ENCODE peak calls at places on chromosomes 5 and 9, in five cellular contexts. E is anterior cingulate cortex; N is left ventricle myocardium inferior; L is stimulated activated CD8-positive, alpha-beta memory T cell treated with anti-CD3 and anti-CD28 coated beads, Interleukin-2, amount 100 ng/mL, for 1 hour; U is mesothelial cell of epicardium. S is an unnamed sample.
A peak's percentile ranks its signal among the peaks of the same experiment; 100 is the strongest.

GRCh38 chr5:72951850-72952468 is 3.9 kb upstream of the FCHO2 start:
- DNase-seq in N (no peak), E (no peak), U (no peak), L (no peak), S (no peak)

GRCh38 chr5:33933723-33934544 is 2.3 kb upstream of the RXFP3 start:
- DNase-seq in U (no peak), E (no peak), L (no peak), N (no peak), S (no peak)

GRCh38 chr5:24633705-24634325 is 11.0 kb downstream of the CDH10 start:
- DNase-seq in E (no peak), L (no peak), U (no peak), N (no peak), S (no peak)

GRCh38 chr9:16824545-16825041 is 45.9 kb downstream of the BNC2 start:
- DNase-seq in L (no peak), N (no peak), E (no peak), U (no peak), S (no peak)

GRCh38 chr5:177304392-177305119 is 957 bp downstream of the PRELID1 start:
- DNase-seq in E (no peak), N (no peak), L (no peak), U (peak; percentile 39), S (no peak)

GRCh38 chr5:106094128-106094726 is 1576.5 kb downstream of the EFNA5 start:
- DNase-seq in U (peak; percentile 55), L (no peak), N (no peak), E (no peak), S (no peak)

GRCh38 chr5:41403846-41404245 is 106.6 kb downstream of the PLCXD3 start:
- DNase-seq in N (no peak), E (no peak), L (no peak), U (no peak), S (no peak)

GRCh38 chr5:68834486-68834885 is 259.3 kb upstream of the SLC30A5 start:
- DNase-seq in L (no peak), U (no peak), N (no peak), E (no peak), S (no peak)

GRCh38 chr9:130817862-130818261 is 17.2 kb upstream of the ABL1 start:
- DNase-seq in U (no peak), L (no peak), N (no peak), E (no peak), S (no peak)

GRCh38 chr5:3659907-3660306 is 64.3 kb downstream of the IRX1 start:
- DNase-seq in E (no peak), U (no peak), N (no peak), L (no peak), S (no peak)

GRCh38 chr5:96214442-96215197 is 218.4 kb downstream of the PCSK1 start:
- DNase-seq in U (no peak), E (no peak), L (no peak), N (no peak), S (no peak)

GRCh38 chr9:131270171-131271015 is 5.9 kb downstream of the FAM78A start:
- DNase-seq in N (peak; percentile 85), L (no peak), E (peak; percentile 33), U (no peak), S (peak; percentile 89)

GRCh38 chr5:56671571-56671970 is 143.8 kb upstream of the MAP3K1 start:
- DNase-seq in E (no peak), N (no peak), U (no peak), L (no peak), S (no peak)

GRCh38 chr5:2763533-2763794 is 12.0 kb upstream of the IRX2 start:
- DNase-seq in E (no peak), L (no peak), U (no peak), N (no peak), S (no peak)

GRCh38 chr9:88174324-88174723 is 36.0 kb upstream of the SPATA31C2 start:
- DNase-seq in L (no peak), U (no peak), N (no peak), E (no peak), S (no peak)

GRCh38 chr9:100379862-100380261 is 27.1 kb upstream of the TEX10 start:
- DNase-seq in E (no peak), U (no peak), N (no peak), L (no peak), S (no peak)

S was measured in left lung.